ENCODE peak calls at places on chromosomes 6 and 20, in seven cellular contexts. P is GM12878, C is heart left ventricle, Q is osteoblast, D is tibial nerve, E is left lung, Z is cardiac muscle cell. G is an unnamed sample.
A peak's percentile ranks its signal among the peaks of the same experiment; 100 is the strongest.

GRCh38 chr6:108633436-108633835 is 72.7 kb downstream of the FOXO3 start:
- DNase-seq in P (no peak), C (no peak), Q (no peak), D (no peak), E (no peak), Z (no peak), G (no peak)

GRCh38 chr20:44581515-44581914 is 864 bp upstream of the PKIG start:
- DNase-seq in P (no peak), C (no peak), Q (peak; percentile 52), D (no peak), E (no peak), Z (no peak), G (no peak)

GRCh38 chr6:116512709-116513108 is 1.3 kb downstream of the CALHM5 start:
- DNase-seq in P (no peak), C (no peak), Q (no peak), D (no peak), E (no peak), Z (no peak), G (no peak)

GRCh38 chr6:33410711-33411631 is at the start of gene PHF1:
- DNase-seq in P (no peak), C (peak; percentile 85), Q (peak; percentile 98), D (peak; percentile 31), E (peak; percentile 79), Z (peak; percentile 67), G (no peak)

GRCh38 chr6:134373282-134373922 is 55.5 kb upstream of the SGK1 start:
- DNase-seq in P (peak; percentile 85), C (no peak), Q (no peak), D (peak; percentile 59), E (peak; percentile 79), Z (no peak), G (peak; percentile 22)

GRCh38 chr20:1489764-1490436 is 1.3 kb downstream of the SIRPB2 start:
- DNase-seq in P (no peak), C (no peak), Q (no peak), D (peak; percentile 37), E (peak; percentile 48), Z (no peak), G (no peak)

GRCh38 chr6:142853244-142854180 is 91.5 kb downstream of the HIVEP2 start:
- DNase-seq in P (no peak), C (no peak), Q (peak; percentile 31), D (no peak), E (no peak), Z (no peak), G (no peak)

GRCh38 chr20:34364013-34364382 is 925 bp downstream of the ITCH start:
- DNase-seq in P (no peak), C (no peak), Q (no peak), D (peak; percentile 18), E (no peak), Z (peak; percentile 44), G (no peak)

GRCh38 chr6:8707956-8708772 is 272.8 kb upstream of the SLC35B3 start:
- DNase-seq in P (no peak), C (no peak), Q (no peak), D (no peak), E (peak; percentile 36), Z (peak; percentile 52), G (no peak)

DNA sequence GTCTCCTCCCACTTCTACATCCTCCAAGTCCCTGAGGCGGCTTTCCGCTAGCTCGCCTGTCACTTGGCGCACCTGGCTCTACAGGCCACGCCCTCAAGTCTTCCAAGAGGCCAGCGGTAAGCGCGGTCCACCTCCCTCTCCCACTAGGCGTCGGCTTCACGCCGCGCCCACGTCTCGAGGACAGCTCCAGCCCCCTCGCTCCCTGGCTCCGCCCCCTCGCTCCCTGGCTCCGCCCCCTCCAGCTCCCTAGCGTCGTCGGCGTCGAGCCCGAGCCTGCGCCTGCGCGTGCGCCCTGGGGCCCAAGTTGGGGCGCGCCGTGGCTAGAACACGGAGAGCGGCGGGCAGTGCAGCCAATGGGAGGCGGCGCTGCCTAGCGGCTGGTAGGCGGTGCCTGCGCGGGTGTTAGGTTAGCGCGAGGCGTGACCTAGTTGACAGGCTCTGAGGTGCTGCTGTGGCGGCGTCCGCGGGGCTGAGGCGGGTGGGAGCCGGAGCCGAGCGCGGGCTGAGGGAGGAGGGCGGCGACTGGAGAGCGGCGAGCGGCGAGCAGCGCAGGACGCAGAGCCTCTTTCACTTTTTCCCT is at the start of gene MACROD2:
- DNase-seq in P (no peak), C (peak; percentile 91), Q (peak; percentile 95), D (peak; percentile 67), E (peak; percentile 92), Z (peak; percentile 99), G (peak; percentile 34)
- H3K4me3 ChIP-seq in P (no peak within 1 kb of the TSS), C (peak within 1 kb of the TSS; percentile 63), Q (peak within 1 kb of the TSS; percentile 64), D (peak within 1 kb of the TSS; percentile 69), E (peak within 1 kb of the TSS; percentile 58), Z (peak within 1 kb of the TSS; percentile 77), G (peak within 1 kb of the TSS; percentile 75)

GRCh38 chr20:63296411-63297299 is 3.7 kb downstream of the COL20A1 start:
- DNase-seq in P (no peak), C (peak; percentile 36), Q (no peak), D (no peak), E (no peak), Z (no peak), G (no peak)

GRCh38 chr20:63297371-63297781 is 4.4 kb downstream of the COL20A1 start:
- DNase-seq in P (no peak), C (no peak), Q (no peak), D (no peak), E (no peak), Z (no peak), G (no peak)

GRCh38 chr20:63295846-63296245 is 2.9 kb downstream of the COL20A1 start:
- DNase-seq in P (no peak), C (peak; percentile 49), Q (no peak), D (no peak), E (no peak), Z (no peak), G (no peak)

GRCh38 chr20:63298731-63299312 is 5.8 kb downstream of the COL20A1 start:
- DNase-seq in P (no peak), C (peak; percentile 16), Q (no peak), D (no peak), E (no peak), Z (no peak), G (no peak)

GRCh38 chr20:63297796-63298572 is 5.0 kb downstream of the COL20A1 start:
- DNase-seq in P (no peak), C (no peak), Q (no peak), D (no peak), E (no peak), Z (no peak), G (no peak)
- H3K27me3 ChIP-seq in P (no peaks in the 10 kb centered on the region), C (peaks cover 69% of the 10 kb centered on the region), Q (peaks cover 45% of the 10 kb centered on the region), D (peaks cover 71% of the 10 kb centered on the region), E (peaks cover 83% of the 10 kb centered on the region), Z (peaks cover 67% of the 10 kb centered on the region), G (no peaks in the 10 kb centered on the region)

DNA sequence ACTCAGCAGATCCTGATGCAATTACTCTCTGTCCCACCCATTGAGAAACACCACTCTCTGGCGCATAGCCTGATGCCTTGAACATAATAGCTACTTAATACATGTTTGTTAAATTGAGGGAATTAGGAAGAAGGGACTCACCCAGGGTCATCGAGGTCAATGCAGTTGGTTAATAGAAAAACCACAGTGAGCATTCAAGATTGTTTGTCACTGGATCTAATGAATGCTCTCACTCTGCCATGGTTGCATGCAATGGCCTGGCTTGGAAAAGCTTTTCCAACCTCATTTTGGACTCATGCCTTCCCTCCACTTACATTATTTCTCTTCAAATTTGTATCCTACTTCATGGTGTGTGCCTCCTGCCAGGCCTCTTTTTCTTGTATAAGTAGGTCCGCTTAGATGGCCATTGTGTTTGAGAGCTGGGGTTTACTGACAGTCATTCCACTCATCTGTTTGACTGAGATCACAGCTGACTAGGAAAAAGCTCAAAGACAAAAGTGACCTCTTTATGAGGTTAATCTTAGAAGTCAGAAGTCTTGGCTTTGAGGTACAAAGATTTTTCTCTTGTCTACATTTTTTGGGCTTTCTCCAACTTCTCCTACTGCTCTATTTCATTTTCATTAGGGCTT is 154.8 kb upstream of the RAB32 start:
- DNase-seq in P (no peak), C (no peak), Q (no peak), D (no peak), E (no peak), Z (no peak), G (no peak)
- TF ChIP-seq CTCF in P (no peak), C (no peak), Q (no peak), D (no peak), E (no peak), Z (no peak), G (no peak)

DNA sequence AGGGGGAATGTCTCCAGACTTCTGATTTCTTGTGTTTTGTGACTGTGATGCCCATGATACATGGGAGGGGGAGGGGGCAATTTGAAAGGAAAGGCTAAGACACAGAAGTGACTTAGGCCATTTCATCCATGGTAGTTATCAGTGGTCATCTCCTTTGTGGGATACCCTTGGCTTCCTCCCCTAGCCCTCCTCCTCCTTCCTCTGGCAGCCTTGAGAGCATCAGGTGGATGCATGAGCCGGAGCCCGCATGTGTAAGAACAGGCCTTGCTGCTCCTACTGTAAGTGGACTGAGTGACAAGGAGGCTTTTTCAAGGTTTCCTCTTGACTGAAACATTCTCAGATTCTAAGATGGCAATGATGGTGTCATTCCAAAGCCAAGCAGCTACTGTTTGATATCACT is 872 bp downstream of the CD83 start:
- DNase-seq in P (no peak), C (no peak), Q (no peak), D (no peak), E (no peak), Z (no peak), G (no peak)
- H3K4me3 ChIP-seq in P (peak overlapping the region; percentile 93), C (peak overlapping the region; percentile 74), Q (peak overlapping the region; percentile 73), D (peak overlapping the region; percentile 79), E (no peak overlapping the region), Z (no peak overlapping the region), G (peak overlapping the region; percentile 84)

GRCh38 chr20:46229478-46229877 is 78.8 kb downstream of the CDH22 start:
- DNase-seq in P (no peak), C (no peak), Q (no peak), D (no peak), E (no peak), Z (peak; percentile 46), G (no peak)

GRCh38 chr20:46235086-46235485 is 73.2 kb downstream of the CDH22 start:
- DNase-seq in P (no peak), C (no peak), Q (no peak), D (no peak), E (no peak), Z (no peak), G (no peak)

GRCh38 chr20:46230811-46231282 is 77.5 kb downstream of the CDH22 start:
- DNase-seq in P (no peak), C (no peak), Q (no peak), D (no peak), E (no peak), Z (peak; percentile 83), G (no peak)

GRCh38 chr20:46228671-46229070 is 79.6 kb downstream of the CDH22 start:
- DNase-seq in P (no peak), C (no peak), Q (no peak), D (no peak), E (no peak), Z (no peak), G (no peak)

GRCh38 chr20:46232575-46232974 is 75.7 kb downstream of the CDH22 start:
- DNase-seq in P (no peak), C (no peak), Q (no peak), D (no peak), E (no peak), Z (no peak), G (no peak)
- H3K27me3 ChIP-seq in P (no peaks in the 10 kb centered on the region), C (peaks cover 26% of the 10 kb centered on the region), Q (no peaks in the 10 kb centered on the region), D (peaks cover 10% of the 10 kb centered on the region), E (peaks cover 66% of the 10 kb centered on the region), Z (no peaks in the 10 kb centered on the region), G (no peaks in the 10 kb centered on the region)

G was measured in thoracic aorta.